ENCODE peak calls at places on chromosome 12, in six cellular contexts. Z is EL, D is retina, T is cardiac fibroblast, C is fibroblast of mammary gland, B is mesothelial cell of epicardium. A is an unnamed sample.

GRCh38 chr12:7667025-7667575 is 1.4 kb upstream of the APOBEC1 start:
- DNase-seq in T (no peak), C (peak), Z (peak), D (no peak), B (no peak), A (no peak)

GRCh38 chr12:22684526-22685118 is 59.7 kb downstream of the ETNK1 start:
- DNase-seq in D (peak), C (peak), Z (peak), T (peak), B (no peak), A (no peak)

GRCh38 chr12:106205208-106206069 is 42.4 kb downstream of the CKAP4 start:
- DNase-seq in Z (no peak), D (no peak), C (no peak), T (no peak), B (no peak), A (no peak)

GRCh38 chr12:57902371-57903042 is 38.9 kb upstream of the ATP23 start:
- DNase-seq in Z (no peak), T (peak), D (no peak), B (no peak), C (no peak), A (no peak)

GRCh38 chr12:57093412-57094193 is 4.7 kb downstream of the NAB2 start:
- DNase-seq in B (peak), C (peak), D (peak), T (peak), Z (peak), A (peak)

GRCh38 chr12:11856971-11857370 is 207.5 kb downstream of the ETV6 start:
- DNase-seq in B (no peak), T (no peak), D (no peak), Z (no peak), C (no peak), A (no peak)

GRCh38 chr12:50232771-50233209 is 50.5 kb downstream of the LIMA1 start:
- DNase-seq in B (no peak), Z (no peak), T (no peak), C (no peak), D (no peak), A (no peak)

GRCh38 chr12:175250-175649 is 38.7 kb downstream of the SLC6A12 start:
- DNase-seq in Z (no peak), T (no peak), B (no peak), C (no peak), D (no peak), A (peak)

GRCh38 chr12:40015360-40015759 is 90.5 kb downstream of the SLC2A13 start:
- DNase-seq in C (peak), T (no peak), B (no peak), D (no peak), Z (peak), A (no peak)

GRCh38 chr12:106415134-106415533 is 57.6 kb downstream of the POLR3B start:
- DNase-seq in C (peak), B (no peak), Z (peak), D (no peak), T (peak), A (no peak)

GRCh38 chr12:110311903-110312302 is 30.9 kb downstream of the ATP2A2 start:
- DNase-seq in Z (no peak), T (no peak), C (no peak), D (no peak), B (no peak), A (peak)

GRCh38 chr12:67676624-67677023 is 28.1 kb downstream of the DYRK2 start:
- DNase-seq in Z (peak), C (peak), B (no peak), T (no peak), D (no peak), A (no peak)

GRCh38 chr12:127060310-127060847 is 1206.6 kb upstream of the TMEM132C start:
- DNase-seq in T (no peak), Z (no peak), D (no peak), C (no peak), B (no peak), A (peak)

GRCh38 chr12:54419088-54419887 is at the start of gene ITGA5:
- DNase-seq in Z (peak), T (peak), B (peak), D (peak), C (peak), A (peak)

GRCh38 chr12:50110127-50110761 is 1.8 kb upstream of the COX14 start:
- DNase-seq in Z (peak), B (no peak), T (peak), D (no peak), C (no peak), A (no peak)

GRCh38 chr12:78018939-78019338 is 188.2 kb downstream of the NAV3 start:
- DNase-seq in B (no peak), Z (no peak), D (no peak), C (peak), T (peak), A (no peak)

GRCh38 chr12:68113644-68114043 is 45.9 kb downstream of the IFNG start:
- DNase-seq in B (no peak), C (no peak), Z (no peak), D (no peak), T (no peak), A (no peak)